ENCODE peak calls at places on chromosomes 13 and 19, in eight cellular contexts. H is upper lobe of right lung, N is foreskin fibroblast, G is AG04449, B is neural progenitor cell, A is IMR-90, P is PC-3, E is psoas muscle. Z is an unnamed sample.

GRCh38 chr19:18543814-18544475 is 572 bp upstream of the FKBP8 start:
- DNase-seq in E (no peak), H (peak), A (peak), G (no peak), P (peak), B (peak), N (peak), Z (peak)

GRCh38 chr19:5926641-5927438 is 12.8 kb downstream of the CAPS start:
- DNase-seq in B (no peak), H (no peak), N (peak), P (no peak), G (no peak), A (no peak), E (peak), Z (peak)

GRCh38 chr19:13748169-13748884 is 16.0 kb upstream of the MRI1 start:
- DNase-seq in G (no peak), B (peak), H (no peak), A (peak), P (peak), E (no peak), N (peak), Z (peak)

GRCh38 chr13:51096131-51096530 is 14.9 kb downstream of the C13orf42 start:
- DNase-seq in G (no peak), P (no peak), B (no peak), H (no peak), E (no peak), A (no peak), N (no peak), Z (no peak)

GRCh38 chr13:40190656-40191100 is 475.8 kb downstream of the FOXO1 start:
- DNase-seq in B (peak), N (peak), A (peak), H (no peak), E (peak), P (peak), G (peak), Z (peak)

GRCh38 chr13:75195479-75196111 is 286.4 kb downstream of the TBC1D4 start:
- DNase-seq in P (no peak), H (no peak), A (no peak), E (no peak), B (peak), N (no peak), G (no peak), Z (no peak)

GRCh38 chr19:46366620-46367277 is 19.9 kb downstream of the PPP5C start:
- DNase-seq in G (no peak), E (no peak), P (no peak), N (no peak), A (no peak), B (no peak), H (no peak), Z (no peak)

GRCh38 chr13:37868691-37869505 is 674 bp downstream of the TRPC4 start:
- DNase-seq in B (peak), G (no peak), E (no peak), A (peak), P (no peak), N (peak), H (no peak), Z (peak)

GRCh38 chr13:110520431-110521295 is 40.9 kb downstream of the RAB20 start:
- DNase-seq in B (no peak), E (peak), H (peak), P (no peak), G (no peak), A (peak), N (peak), Z (peak)

GRCh38 chr19:2449019-2449418 is 7.7 kb downstream of the LMNB2 start:
- DNase-seq in N (peak), P (no peak), G (no peak), B (no peak), E (no peak), H (no peak), A (no peak), Z (peak)

GRCh38 chr19:39078436-39079200 is 5.5 kb upstream of the ACP7 start:
- DNase-seq in P (peak), B (no peak), G (peak), H (no peak), N (peak), E (no peak), A (peak), Z (peak)

GRCh38 chr13:42405665-42406390 is 133.9 kb downstream of the AKAP11 start:
- DNase-seq in A (peak), N (no peak), B (no peak), E (no peak), P (peak), G (peak), H (no peak), Z (peak)

GRCh38 chr19:39082745-39083598 is 1.2 kb upstream of the ACP7 start:
- DNase-seq in G (no peak), P (peak), B (no peak), N (no peak), H (no peak), A (no peak), E (no peak), Z (no peak)

GRCh38 chr13:97353927-97354326 is 80.0 kb upstream of the RAP2A start:
- DNase-seq in E (no peak), A (peak), B (no peak), N (peak), G (no peak), H (no peak), P (no peak), Z (peak)

GRCh38 chr19:38003427-38004099 is 96.6 kb downstream of the SIPA1L3 start:
- DNase-seq in N (peak), E (peak), P (peak), G (peak), A (peak), H (peak), B (peak), Z (peak)

GRCh38 chr13:32278456-32278855 is 36.7 kb downstream of the ZAR1L start:
- DNase-seq in B (no peak), H (no peak), P (no peak), A (peak), N (peak), E (no peak), G (peak), Z (peak)

GRCh38 chr19:10808937-10809655 is 26.9 kb downstream of the TMED1 start:
- DNase-seq in G (no peak), N (peak), H (no peak), A (peak), E (no peak), B (no peak), P (peak), Z (peak)

GRCh38 chr13:99072356-99072755 is 94.5 kb upstream of the DOCK9 start:
- DNase-seq in P (no peak), G (no peak), H (no peak), B (no peak), N (no peak), E (no peak), A (no peak), Z (no peak)

GRCh38 chr13:39900106-39900750 is 244.8 kb downstream of the COG6 start:
- DNase-seq in P (no peak), E (no peak), B (no peak), A (peak), G (no peak), N (no peak), H (no peak), Z (no peak)

GRCh38 chr13:99153219-99153618 is 47.4 kb upstream of the UBAC2 start:
- DNase-seq in H (no peak), B (no peak), A (no peak), P (peak), G (no peak), N (peak), E (no peak), Z (peak)

GRCh38 chr19:36916991-36917390 is 859 bp downstream of the ZNF568 start:
- DNase-seq in G (no peak), N (peak), H (no peak), B (peak), A (peak), E (no peak), P (no peak), Z (peak)

GRCh38 chr13:59424661-59425060 is 739.1 kb downstream of the DIAPH3 start:
- DNase-seq in P (peak), A (peak), H (no peak), B (no peak), E (no peak), G (no peak), N (no peak), Z (peak)

DNA sequence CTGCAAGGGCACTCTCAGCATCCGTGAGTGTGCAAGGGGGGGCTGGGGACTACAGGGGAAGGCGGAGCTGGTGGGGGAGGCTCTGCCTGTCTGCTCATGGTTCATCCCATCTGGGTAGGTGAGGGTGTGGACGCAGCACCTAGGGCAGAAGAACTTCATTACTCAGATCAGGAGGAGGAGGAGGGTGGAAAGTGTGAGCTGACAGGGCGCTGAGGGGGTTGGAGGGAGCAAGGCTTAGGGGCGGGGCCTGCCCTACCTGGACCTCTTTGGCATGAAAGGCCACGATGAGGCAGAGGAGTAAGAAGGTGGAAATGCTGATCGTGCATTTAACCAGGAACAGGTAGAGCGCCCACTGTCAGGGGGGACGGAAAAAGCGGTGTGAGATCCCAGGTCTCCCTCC is 4.5 kb downstream of the KCNN4 start:
- DNase-seq in P (no peak), G (no peak), B (no peak), E (no peak), H (no peak), N (no peak), A (no peak), Z (no peak)
- H3K4me3 ChIP-seq in P (no peak), G (no peak), B (no peak), E (no peak), H (no peak), N (no peak), A (no peak), Z (no peak)

GRCh38 chr13:36817996-36818395 is 1.0 kb upstream of the RFXAP start:
- DNase-seq in G (no peak), P (no peak), N (no peak), B (no peak), E (no peak), H (no peak), A (no peak), Z (no peak)
- TF ChIP-seq CTCF in G (no peak), P (peak), N (no peak), B (no peak), E (no peak), H (no peak), A (no peak), Z (no peak)

GRCh38 chr19:51181377-51181912 is 39.3 kb downstream of the SIGLEC7 start:
- DNase-seq in G (no peak), E (no peak), B (no peak), P (no peak), N (no peak), H (no peak), A (no peak), Z (no peak)
- H3K4me3 ChIP-seq in G (no peak), E (no peak), B (no peak), P (no peak), N (no peak), H (no peak), A (no peak), Z (no peak)

GRCh38 chr19:51830263-51830662 is 35.3 kb downstream of the FPR3 start:
- DNase-seq in B (no peak), A (no peak), N (no peak), P (peak), E (no peak), H (no peak), G (no peak), Z (peak)
- TF ChIP-seq CTCF in B (no peak), A (no peak), N (no peak), P (peak), E (peak), H (peak), G (no peak), Z (peak)

DNA sequence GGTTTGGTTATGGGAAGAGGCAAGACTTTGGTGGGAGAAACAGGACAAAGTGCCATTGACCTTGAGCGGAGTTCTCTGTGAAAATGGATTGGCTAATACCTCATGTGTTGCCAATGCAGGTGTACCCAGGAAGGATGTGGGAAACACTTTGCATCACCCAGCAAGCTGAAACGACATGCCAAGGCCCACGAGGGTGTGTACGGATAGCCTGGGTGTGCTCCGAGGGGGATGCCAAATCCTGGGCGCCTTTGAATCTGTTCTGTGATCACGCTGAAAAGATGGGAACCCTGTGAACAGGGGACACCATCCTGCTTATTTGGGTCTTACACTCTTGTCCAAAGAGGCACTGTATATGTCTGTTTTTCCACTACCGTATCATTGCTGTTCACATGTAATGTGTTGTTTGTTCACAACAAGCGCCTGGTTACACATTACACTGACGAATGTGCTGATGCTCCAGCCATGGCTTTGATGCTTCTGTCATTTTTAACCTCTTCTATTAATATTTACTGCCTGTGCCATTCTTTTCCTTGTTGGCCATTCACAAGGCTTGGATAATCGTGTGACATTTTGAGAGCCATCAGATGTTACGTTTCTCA is 8.3 kb downstream of the GTF3A start:
- DNase-seq in P (no peak), E (no peak), B (no peak), H (no peak), A (no peak), G (no peak), N (no peak), Z (no peak)
- H3K4me3 ChIP-seq in P (no peak), E (no peak), B (no peak), H (no peak), A (no peak), G (no peak), N (no peak), Z (no peak)

DNA sequence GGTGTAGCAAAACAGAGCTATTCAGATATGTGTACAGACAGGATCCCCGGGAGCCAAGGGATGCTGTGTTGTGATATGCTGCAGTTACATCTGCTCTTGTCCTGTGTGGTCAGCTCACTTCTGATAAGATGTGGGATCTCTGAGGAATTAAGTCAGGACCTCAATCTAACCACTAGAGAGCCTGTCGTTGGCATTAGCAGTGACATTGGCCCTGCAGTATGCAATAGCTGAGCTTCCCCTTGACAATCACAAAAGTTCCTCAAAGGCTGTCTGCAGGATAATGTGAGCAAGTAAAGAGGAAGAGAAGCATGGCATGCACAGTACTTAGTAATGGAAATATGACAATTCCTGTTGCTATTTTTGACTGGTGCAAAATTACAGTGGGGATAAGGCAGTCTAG is 203.4 kb upstream of the MIR17HG start:
- DNase-seq in N (no peak), P (no peak), E (no peak), B (no peak), A (no peak), H (no peak), G (no peak), Z (no peak)
- TF ChIP-seq CTCF in N (no peak), P (no peak), E (no peak), B (no peak), A (no peak), H (no peak), G (no peak), Z (no peak)

DNA sequence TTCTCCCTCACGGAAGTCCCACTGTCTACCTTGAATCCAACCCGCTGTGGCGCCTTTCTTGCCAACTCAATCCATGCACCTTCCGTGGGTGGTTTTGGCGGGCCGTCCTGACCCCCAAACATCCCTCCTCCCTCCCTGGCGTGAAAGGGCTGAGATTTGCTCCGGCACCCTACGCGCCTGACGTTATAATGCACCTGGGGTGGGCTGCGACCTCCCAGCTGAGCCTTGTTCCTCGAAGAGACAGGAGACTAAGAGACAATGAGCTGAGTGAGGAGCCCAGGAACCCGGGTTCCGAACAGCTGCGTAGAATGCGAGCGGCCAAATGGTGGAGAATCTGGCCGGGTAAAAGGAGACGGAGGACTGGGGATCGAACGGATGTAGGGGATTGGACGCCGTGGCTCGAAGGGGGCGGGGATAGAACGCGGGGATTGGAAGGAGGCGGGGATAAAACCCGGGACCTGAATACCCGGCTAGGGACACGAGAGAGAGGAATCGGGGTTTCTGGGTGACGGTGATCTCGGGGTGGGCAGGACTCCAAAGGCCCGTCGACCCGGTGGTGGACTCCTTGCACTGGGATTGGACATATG is at the start of gene CPT1C:
- DNase-seq in H (peak), P (peak), G (no peak), A (peak), B (peak), N (peak), E (peak), Z (peak)
- H3K4me3 ChIP-seq in H (peak), P (peak), G (peak), A (peak), B (peak), N (peak), E (peak), Z (peak)

GRCh38 chr19:33225458-33225925 is at the start of gene SLC7A10:
- DNase-seq in N (no peak), H (no peak), G (no peak), E (no peak), B (peak), P (no peak), A (no peak), Z (no peak)

GRCh38 chr19:33227242-33227650 is 1.6 kb upstream of the SLC7A10 start:
- DNase-seq in G (no peak), E (no peak), B (no peak), A (peak), P (no peak), N (no peak), H (peak), Z (peak)

GRCh38 chr19:33224694-33225457 is 774 bp downstream of the SLC7A10 start:
- DNase-seq in P (no peak), H (no peak), E (no peak), A (no peak), G (no peak), B (no peak), N (no peak), Z (no peak)

GRCh38 chr19:33227870-33228599 is 2.4 kb upstream of the SLC7A10 start:
- DNase-seq in H (no peak), E (no peak), A (no peak), G (no peak), N (no peak), P (no peak), B (no peak), Z (no peak)

GRCh38 chr19:33226550-33227241 is 1.0 kb upstream of the SLC7A10 start:
- DNase-seq in N (no peak), A (no peak), P (no peak), E (no peak), B (peak), G (no peak), H (peak), Z (no peak)
- TF ChIP-seq CTCF in N (no peak), A (no peak), P (no peak), E (no peak), B (peak), G (no peak), H (no peak), Z (no peak)

GRCh38 chr13:24563087-24563486 is 50.5 kb upstream of the PARP4 start:
- DNase-seq in E (no peak), H (no peak), G (no peak), A (no peak), B (no peak), N (no peak), P (no peak), Z (no peak)

GRCh38 chr13:24564881-24565280 is 52.3 kb upstream of the PARP4 start:
- DNase-seq in N (no peak), E (no peak), G (no peak), H (no peak), A (no peak), B (no peak), P (no peak), Z (no peak)
- H3K4me3 ChIP-seq in N (no peak), E (no peak), G (no peak), H (no peak), A (no peak), B (no peak), P (no peak), Z (no peak)

GRCh38 chr13:92175330-92175729 is 776.9 kb downstream of the GPC5 start:
- DNase-seq in N (peak), P (peak), B (peak), A (peak), G (no peak), H (no peak), E (no peak), Z (peak)
- TF ChIP-seq CTCF in N (peak), P (peak), B (peak), A (peak), G (no peak), H (peak), E (no peak), Z (peak)

Z was measured in AG10803.